ENCODE peak calls at places on chromosomes 6 and 20, in eight cellular contexts. R is uterus, H is suprapubic skin, E is tibial artery, B is esophagus muscularis mucosa, I is right lobe of liver, Q is H9, P is AG04450. X is an unnamed sample.

GRCh38 chr20:57458400-57459160 is 66.4 kb downstream of the CTCFL start:
- DNase-seq in H (no peak), E (peak; percentile 40), I (no peak), R (no peak), Q (no peak), P (no peak), B (no peak), X (no peak)

GRCh38 chr6:28424163-28424562 is 19.1 kb downstream of the ZSCAN23 start:
- DNase-seq in P (no peak), Q (no peak), R (no peak), H (no peak), B (no peak), E (no peak), I (no peak), X (no peak)

GRCh38 chr20:35700625-35701148 is 1.5 kb downstream of the ROMO1 start:
- DNase-seq in Q (no peak), E (no peak), H (peak; percentile 46), P (no peak), I (no peak), B (no peak), R (no peak), X (no peak)

GRCh38 chr6:2209226-2209809 is 36.1 kb downstream of the GMDS start:
- DNase-seq in R (no peak), H (no peak), E (no peak), P (no peak), Q (peak; percentile 81), I (no peak), B (no peak), X (no peak)

GRCh38 chr6:129105035-129105434 is 222.1 kb downstream of the LAMA2 start:
- DNase-seq in H (no peak), P (no peak), Q (peak; percentile 34), B (no peak), R (no peak), I (no peak), E (no peak), X (peak; percentile 45)

GRCh38 chr20:61797200-61797599 is 268.5 kb downstream of the TAF4 start:
- DNase-seq in P (no peak), H (no peak), I (no peak), B (no peak), R (no peak), Q (no peak), E (no peak), X (no peak)

GRCh38 chr6:10303806-10304520 is 110.9 kb downstream of the TFAP2A start:
- DNase-seq in Q (no peak), R (no peak), B (no peak), P (no peak), H (no peak), E (no peak), I (no peak), X (no peak)

GRCh38 chr20:47358672-47359532 is 2.4 kb upstream of the ZMYND8 start:
- DNase-seq in H (peak; percentile 89), P (no peak), R (peak; percentile 88), I (peak; percentile 75), E (peak; percentile 92), Q (peak; percentile 75), B (peak; percentile 95), X (peak; percentile 81)

GRCh38 chr6:14804444-14805210 is 441.2 kb upstream of the JARID2 start:
- DNase-seq in R (peak; percentile 76), I (peak; percentile 87), B (no peak), P (peak; percentile 61), E (peak; percentile 42), Q (no peak), H (peak; percentile 80), X (peak; percentile 90)

GRCh38 chr20:11451793-11452291 is 465.9 kb upstream of the BTBD3 start:
- DNase-seq in B (no peak), H (no peak), Q (peak; percentile 29), R (peak; percentile 54), I (no peak), E (no peak), P (no peak), X (no peak)

GRCh38 chr6:136118787-136119186 is 131.3 kb downstream of the MTFR2 start:
- DNase-seq in R (no peak), P (no peak), Q (no peak), B (no peak), I (no peak), H (no peak), E (no peak), X (no peak)

DNA sequence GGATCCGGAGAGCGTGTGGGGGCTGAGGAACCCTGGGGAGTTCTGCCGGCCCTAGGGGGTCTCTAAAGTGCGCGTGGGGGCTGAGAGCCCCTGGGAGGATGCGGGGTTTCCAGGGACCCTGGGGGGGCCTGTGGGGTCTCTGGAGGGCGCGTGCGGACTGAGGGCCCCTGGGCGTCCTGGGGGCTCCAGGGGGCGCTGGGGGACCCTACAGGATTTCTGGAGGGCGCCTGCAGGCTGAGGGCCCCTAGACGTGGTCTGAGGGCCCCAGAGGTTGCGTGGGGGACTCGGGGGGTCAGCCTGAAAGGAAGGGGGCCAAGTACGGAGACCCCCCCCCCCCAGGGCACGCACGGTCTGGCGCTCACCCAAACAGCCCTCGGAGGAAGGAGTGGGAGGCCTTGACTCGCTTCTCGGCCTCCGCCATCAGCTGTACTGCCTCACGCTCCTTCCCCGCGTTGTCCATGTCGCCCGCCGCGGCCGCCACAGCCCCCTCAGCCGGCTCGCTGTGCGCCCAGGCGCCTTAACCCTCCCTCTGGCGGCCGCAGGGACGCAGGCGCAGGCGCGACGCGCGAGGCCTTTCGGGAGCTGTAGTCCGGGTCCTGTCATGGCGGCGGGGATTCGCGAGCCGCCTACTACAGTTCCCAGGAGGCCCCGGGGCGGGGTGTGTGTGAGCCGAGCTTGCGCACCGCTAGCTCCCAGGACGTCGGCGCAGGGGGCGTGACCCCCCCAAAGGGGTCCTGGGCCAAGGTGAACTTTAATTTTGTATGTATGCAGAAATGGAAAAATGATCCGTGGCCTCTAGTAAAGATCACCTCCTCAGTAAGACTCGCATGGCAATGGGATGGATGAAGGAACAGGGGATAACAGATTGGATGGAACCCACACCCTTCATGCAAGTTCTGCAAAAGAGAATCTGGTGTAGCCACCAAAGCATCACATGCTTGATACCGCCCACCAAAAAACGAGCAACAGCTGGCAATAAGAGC is at the start of gene NAPB:
- DNase-seq in B (peak; percentile 98), I (peak; percentile 97), P (peak; percentile 69), Q (peak; percentile 95), E (peak; percentile 94), R (peak; percentile 90), H (peak; percentile 95), X (peak; percentile 97)
- H3K27ac ChIP-seq in B (peak within 1 kb of the TSS; percentile 87), I (peak within 1 kb of the TSS; percentile 78), P (peak within 1 kb of the TSS; percentile 80), Q (no peak within 1 kb of the TSS), E (peak within 1 kb of the TSS; percentile 98), R (peak within 1 kb of the TSS; percentile 93), H (peak within 1 kb of the TSS; percentile 94), X (peak within 1 kb of the TSS; percentile 58)

DNA sequence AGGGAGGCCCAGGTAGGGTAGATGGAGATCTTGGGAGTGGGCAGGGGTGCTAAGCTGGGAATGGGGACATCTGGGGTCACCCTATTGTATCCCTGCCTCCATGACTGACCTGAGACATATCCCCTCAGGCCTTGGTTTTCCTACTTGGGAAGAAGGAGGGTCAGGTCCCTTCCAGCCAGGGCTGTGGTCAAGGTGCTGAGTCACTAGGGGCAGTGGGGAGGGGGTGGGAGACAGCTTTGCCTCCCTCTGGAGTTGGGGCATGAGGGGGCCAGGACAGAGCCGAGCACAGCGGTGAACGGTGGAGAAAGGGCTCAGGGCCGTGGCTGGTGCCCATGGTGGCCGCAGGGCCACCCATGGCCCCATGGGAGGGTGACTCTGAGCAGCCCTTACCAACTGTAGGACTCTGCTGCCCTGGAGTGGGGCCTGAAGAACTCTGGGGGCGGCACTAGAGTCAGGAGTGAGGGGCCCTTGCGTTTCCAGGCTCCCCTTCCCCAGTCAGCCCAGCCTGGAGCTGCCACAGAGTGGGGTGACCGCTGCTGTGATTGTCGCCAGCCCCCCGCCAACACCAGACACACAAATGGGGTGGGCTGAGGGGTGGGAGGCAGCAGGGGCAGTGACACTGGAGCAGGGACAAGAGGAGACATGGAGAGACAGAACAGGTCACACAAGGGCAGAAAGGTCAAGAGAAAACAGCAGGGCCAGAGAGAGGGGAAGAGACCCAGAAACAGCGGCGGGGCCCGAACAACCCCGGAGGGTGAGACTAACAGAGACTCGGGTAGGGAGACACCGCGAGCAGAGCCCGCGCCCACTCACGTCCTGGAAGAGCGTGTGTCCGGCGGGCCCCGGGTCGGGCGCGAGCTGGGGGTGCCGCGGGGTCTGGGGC is 576 bp downstream of the NECAB3 start:
- DNase-seq in H (no peak), B (no peak), Q (no peak), R (no peak), I (peak; percentile 25), P (no peak), E (no peak), X (no peak)
- H3K27ac ChIP-seq in H (peak overlapping the region; percentile 91), B (peak overlapping the region; percentile 97), Q (no peak overlapping the region), R (peak overlapping the region; percentile 91), I (peak overlapping the region; percentile 75), P (peak overlapping the region; percentile 21), E (peak overlapping the region; percentile 98), X (peak overlapping the region; percentile 55)

DNA sequence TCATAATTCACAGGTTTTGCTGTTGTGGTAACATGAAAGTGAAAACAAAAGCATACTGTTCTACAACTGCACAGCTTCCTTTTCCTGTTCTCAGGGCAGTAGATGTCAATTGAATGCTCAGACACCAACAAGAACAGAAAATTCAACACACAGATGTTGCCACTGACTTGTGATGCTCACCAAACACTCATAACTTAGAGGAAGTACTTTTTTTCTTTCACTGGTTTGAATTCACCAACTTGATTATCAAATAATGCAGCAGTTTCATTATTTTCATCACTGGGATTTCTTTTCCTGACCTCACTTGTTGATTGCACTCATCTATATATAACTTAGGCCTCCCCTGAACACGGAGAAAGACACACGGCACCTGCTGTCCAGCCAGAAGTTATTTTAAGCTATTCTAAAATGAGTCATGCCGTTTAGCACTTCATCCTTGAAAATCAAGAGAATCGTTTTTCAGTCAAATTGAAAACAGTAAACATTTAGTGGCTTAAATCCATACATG is 957 bp downstream of the TXLNB start:
- DNase-seq in P (no peak), I (no peak), H (no peak), E (peak; percentile 29), Q (no peak), R (peak; percentile 44), B (no peak), X (no peak)
- H3K27ac ChIP-seq in P (peak overlapping the region; percentile 73), I (peak overlapping the region; percentile 53), H (peak overlapping the region; percentile 77), E (peak overlapping the region; percentile 48), Q (no peak overlapping the region), R (peak overlapping the region; percentile 80), B (peak overlapping the region; percentile 73), X (peak overlapping the region; percentile 90)

DNA sequence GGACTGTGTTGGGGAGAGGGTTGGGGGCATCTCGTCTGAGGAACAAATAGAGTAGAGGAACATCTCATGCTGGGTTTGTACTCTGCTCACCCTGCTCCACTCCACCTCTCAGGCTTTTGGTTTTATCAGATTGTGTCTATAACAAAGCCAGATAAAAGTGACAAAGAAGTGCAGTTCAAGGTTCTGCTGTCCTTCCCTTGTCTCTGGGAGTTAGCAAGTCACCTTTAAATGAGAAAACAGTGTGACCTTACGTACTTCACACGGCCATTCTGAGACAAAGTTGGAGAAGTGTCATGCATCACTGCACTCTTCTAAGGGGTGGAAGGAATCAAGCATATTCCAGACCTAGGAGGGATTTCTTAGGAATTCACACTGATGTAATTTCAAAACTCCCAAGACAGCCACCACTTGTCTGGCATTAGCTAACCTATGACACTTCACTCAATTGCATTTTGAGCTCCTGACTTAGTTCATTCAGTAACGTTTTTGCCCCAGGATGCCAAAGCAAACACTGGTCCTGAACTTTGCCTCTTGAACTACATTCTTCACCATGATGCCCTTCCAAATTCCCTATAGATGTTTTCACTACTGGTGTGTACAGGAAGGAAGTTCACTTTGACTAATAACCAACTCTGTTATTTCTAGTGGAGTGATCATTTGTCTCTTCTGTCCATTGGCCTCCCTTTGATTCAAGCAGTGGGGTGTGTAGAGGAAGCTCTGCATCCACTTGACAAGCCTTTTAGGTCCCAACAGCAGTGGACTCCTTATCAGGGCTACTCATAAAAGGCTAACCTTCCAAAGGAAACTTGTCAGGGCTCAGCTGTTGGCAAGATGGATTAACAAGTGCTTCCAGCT is 647.6 kb upstream of the FLRT3 start:
- DNase-seq in B (no peak), R (no peak), E (no peak), Q (no peak), P (no peak), I (no peak), H (no peak), X (no peak)
- H3K27ac ChIP-seq in B (no peak overlapping the region), R (no peak overlapping the region), E (no peak overlapping the region), Q (no peak overlapping the region), P (no peak overlapping the region), I (peak overlapping the region; percentile 94), H (no peak overlapping the region), X (no peak overlapping the region)

X was measured in right cardiac atrium.